ENCODE peak calls at places on chromosomes 3 and 15, in four cellular contexts. S is GM12878, C is heart left ventricle, T is spleen. X is an unnamed sample. For H3K27me3, the result is how much of the 10 kb centered on the place peaks cover.

GRCh38 chr3:52326976-52327375 is 10.9 kb downstream of the DNAH1 start:
- DNase-seq in T (no peak), S (no peak), C (no peak), X (no peak)

GRCh38 chr15:65980824-65981456 is 111.6 kb downstream of the RAB11A start:
- DNase-seq in S (no peak), C (peak), T (no peak), X (peak)

GRCh38 chr15:87713405-87713995 is 543.0 kb downstream of the NTRK3 start:
- DNase-seq in T (no peak), C (no peak), S (no peak), X (no peak)

GRCh38 chr3:171068658-171069057 is 42.1 kb upstream of the SLC2A2 start:
- DNase-seq in C (no peak), S (no peak), T (no peak), X (no peak)

GRCh38 chr3:15682766-15683165 is 81.2 kb downstream of the BTD start:
- DNase-seq in T (no peak), C (no peak), S (no peak), X (no peak)

GRCh38 chr3:13496879-13497278 is 16.8 kb downstream of the HDAC11 start:
- DNase-seq in C (no peak), S (no peak), T (no peak), X (no peak)

GRCh38 chr3:66486187-66486586 is 14.6 kb downstream of the LRIG1 start:
- DNase-seq in C (no peak), S (no peak), T (no peak), X (no peak)

GRCh38 chr3:193693774-193694173 is 100.8 kb downstream of the OPA1 start:
- DNase-seq in C (no peak), T (no peak), S (no peak), X (no peak)

GRCh38 chr3:38117748-38118420 is 19.0 kb downstream of the ACAA1 start:
- DNase-seq in C (no peak), S (peak), T (peak), X (peak)

GRCh38 chr3:52333869-52334557 is 17.9 kb downstream of the DNAH1 start:
- DNase-seq in T (no peak), S (no peak), C (no peak), X (no peak)

GRCh38 chr3:159130108-159130507 is 328.3 kb downstream of the MFSD1 start:
- DNase-seq in S (no peak), T (no peak), C (no peak), X (no peak)

GRCh38 chr3:137105277-137105977 is 147.6 kb downstream of the IL20RB start:
- DNase-seq in T (no peak), C (peak), S (peak), X (no peak)

GRCh38 chr3:128260275-128260674 is 107.0 kb downstream of the EEFSEC start:
- DNase-seq in T (no peak), C (no peak), S (no peak), X (no peak)

GRCh38 chr3:159773706-159774105 is 214.9 kb upstream of the IL12A start:
- DNase-seq in T (no peak), C (no peak), S (no peak), X (no peak)

GRCh38 chr3:157423337-157423736 is 13.3 kb upstream of the PTX3 start:
- DNase-seq in T (no peak), S (no peak), C (no peak), X (no peak)

GRCh38 chr3:140827894-140828293 is 113.7 kb upstream of the SLC25A36 start:
- DNase-seq in T (no peak), S (no peak), C (no peak), X (no peak)

GRCh38 chr3:186083746-186084145 is 25.1 kb downstream of the ETV5 start:
- DNase-seq in T (no peak), S (no peak), C (no peak), X (no peak)

GRCh38 chr3:122299872-122300460 is 25.1 kb upstream of the CSTA start:
- DNase-seq in S (no peak), T (no peak), C (no peak), X (no peak)

GRCh38 chr3:16357191-16357590 is 92.2 kb downstream of the OXNAD1 start:
- DNase-seq in T (no peak), C (no peak), S (no peak), X (no peak)

GRCh38 chr3:29973763-29974162 is 632.6 kb upstream of the TGFBR2 start:
- DNase-seq in S (no peak), C (no peak), T (no peak), X (no peak)

GRCh38 chr3:188916934-188917391 is 254.8 kb upstream of the TPRG1 start:
- DNase-seq in C (no peak), S (peak), T (no peak), X (no peak)

GRCh38 chr15:67107014-67107812 is 41.8 kb downstream of the SMAD3 start:
- DNase-seq in S (no peak), T (peak), C (no peak), X (peak)

GRCh38 chr3:56491566-56491965 is 23.3 kb upstream of the ERC2 start:
- DNase-seq in C (no peak), S (no peak), T (no peak), X (no peak)
- H3K4me3 ChIP-seq in C (no peak), S (no peak), T (no peak), X (no peak)

DNA sequence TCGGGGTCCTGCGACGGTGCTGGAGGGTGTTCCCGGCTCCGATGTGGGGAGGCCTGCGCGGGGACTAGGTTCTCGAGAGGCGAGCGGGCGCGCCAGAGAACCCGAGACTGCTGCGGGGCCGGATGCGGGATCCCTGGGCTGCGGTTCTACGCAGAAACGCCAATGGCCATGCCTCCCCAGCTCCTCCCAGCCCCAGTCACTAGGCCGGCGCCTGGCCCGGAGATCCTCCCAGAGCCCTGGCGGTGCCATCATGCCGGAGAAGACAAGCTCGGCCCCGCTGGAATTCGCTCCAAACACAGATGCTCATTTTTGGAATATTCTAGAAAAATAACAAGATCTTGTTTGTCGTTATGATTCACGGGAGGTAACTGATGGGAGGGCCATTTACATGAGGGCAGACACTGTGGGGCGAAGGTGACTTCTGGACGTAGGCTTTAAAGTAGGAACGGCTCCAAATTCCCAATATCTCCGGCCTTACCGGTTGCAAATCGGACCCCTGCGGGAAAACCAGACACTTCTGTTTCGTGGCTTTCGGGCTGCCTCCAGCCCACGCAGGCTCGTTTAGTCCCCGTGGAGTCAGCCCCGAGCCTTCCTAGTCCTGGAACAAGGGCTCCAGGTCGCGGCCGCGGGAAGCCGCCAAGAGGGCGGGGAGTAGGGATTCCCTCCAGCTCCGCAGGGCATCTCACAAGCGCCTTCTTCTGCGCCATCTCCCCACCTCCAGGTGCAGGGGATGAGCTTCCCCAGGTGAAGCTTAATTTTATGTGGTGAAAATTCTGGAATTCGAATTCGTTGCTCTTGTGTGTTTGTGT is 74.8 kb upstream of the POLG start:
- DNase-seq in C (no peak), S (no peak), T (no peak), X (no peak)
- H3K27me3 ChIP-seq in C (half or more), S (under half), T (half or more), X (under half)

GRCh38 chr15:99249270-99249817 is at the start of gene TTC23:
- DNase-seq in T (no peak), S (no peak), C (peak), X (peak)

GRCh38 chr15:99251436-99251821 is at the start of gene LRRC28:
- DNase-seq in T (no peak), C (no peak), S (no peak), X (no peak)

GRCh38 chr15:99250001-99250400 is 620 bp upstream of the TTC23 start:
- DNase-seq in C (no peak), S (no peak), T (no peak), X (no peak)

GRCh38 chr15:99252326-99252725 is 1.0 kb downstream of the LRRC28 start:
- DNase-seq in T (no peak), S (no peak), C (no peak), X (no peak)

GRCh38 chr15:99250494-99251435 is 516 bp upstream of the LRRC28 start:
- DNase-seq in S (peak), C (peak), T (peak), X (peak)
- H3K27ac ChIP-seq in S (peak), C (peak), T (peak), X (peak)

DNA sequence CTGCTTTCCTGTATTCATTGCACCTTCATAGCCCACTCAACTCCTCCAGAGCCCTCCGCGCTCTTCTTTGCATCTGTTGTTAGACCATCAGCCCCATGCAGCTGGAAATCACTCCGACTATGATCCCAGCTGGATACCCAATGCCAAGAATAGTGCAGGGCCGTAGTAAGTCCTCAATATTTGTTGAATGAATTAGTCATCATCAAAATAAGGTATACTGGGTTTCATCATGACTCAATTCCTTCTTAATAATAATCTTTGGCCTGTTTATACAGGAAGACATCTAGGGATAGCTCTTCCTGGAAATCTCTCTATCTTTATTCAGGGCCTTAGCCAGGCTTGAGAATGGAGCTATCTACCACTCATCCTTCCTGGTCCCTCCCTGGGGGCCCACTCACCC is 112.7 kb downstream of the SYNPR start:
- DNase-seq in T (no peak), C (no peak), S (no peak), X (no peak)
- H3K4me3 ChIP-seq in T (no peak), C (no peak), S (no peak), X (no peak)

X was measured in lung.